ENCODE peak calls at places on chromosomes 2 and 18, in six cellular contexts. One of them, this sample, is unnamed.

GRCh38 chr2:198692907-198693510 is 764.7 kb downstream of the SATB2 start:
- DNase-seq in cardiac muscle cell: no peak
- DNase-seq in ovary: no peak
- DNase-seq in stomach: no peak
- DNase-seq in CD4-positive, CD25-positive, alpha-beta regulatory T cell: no peak
- DNase-seq in OCI-LY7: no peak
- DNase-seq in this sample: no peak

GRCh38 chr2:162025121-162025911 is 48.7 kb downstream of the DPP4 start:
- DNase-seq in cardiac muscle cell: peak
- DNase-seq in ovary: no peak
- DNase-seq in stomach: no peak
- DNase-seq in CD4-positive, CD25-positive, alpha-beta regulatory T cell: no peak
- DNase-seq in OCI-LY7: no peak
- DNase-seq in this sample: no peak

GRCh38 chr18:30454920-30455319 is 587.6 kb downstream of the DSC3 start:
- DNase-seq in cardiac muscle cell: no peak
- DNase-seq in ovary: no peak
- DNase-seq in stomach: no peak
- DNase-seq in CD4-positive, CD25-positive, alpha-beta regulatory T cell: no peak
- DNase-seq in OCI-LY7: no peak
- DNase-seq in this sample: no peak

GRCh38 chr2:199862779-199863178 is 11.8 kb upstream of the FTCDNL1 start:
- DNase-seq in cardiac muscle cell: peak
- DNase-seq in ovary: no peak
- DNase-seq in stomach: no peak
- DNase-seq in CD4-positive, CD25-positive, alpha-beta regulatory T cell: no peak
- DNase-seq in OCI-LY7: no peak
- DNase-seq in this sample: no peak

GRCh38 chr2:112095654-112096053 is 40.6 kb downstream of the TMEM87B start:
- DNase-seq in cardiac muscle cell: no peak
- DNase-seq in ovary: no peak
- DNase-seq in stomach: no peak
- DNase-seq in CD4-positive, CD25-positive, alpha-beta regulatory T cell: no peak
- DNase-seq in OCI-LY7: no peak
- DNase-seq in this sample: no peak

GRCh38 chr2:7572460-7572859 is 655.2 kb downstream of the RNF144A start:
- DNase-seq in cardiac muscle cell: no peak
- DNase-seq in ovary: no peak
- DNase-seq in stomach: no peak
- DNase-seq in CD4-positive, CD25-positive, alpha-beta regulatory T cell: no peak
- DNase-seq in OCI-LY7: peak
- DNase-seq in this sample: peak

GRCh38 chr2:206915136-206915535 is 24.2 kb upstream of the CPO start:
- DNase-seq in cardiac muscle cell: peak
- DNase-seq in ovary: no peak
- DNase-seq in stomach: no peak
- DNase-seq in CD4-positive, CD25-positive, alpha-beta regulatory T cell: peak
- DNase-seq in OCI-LY7: no peak
- DNase-seq in this sample: no peak

GRCh38 chr2:23603156-23603555 is 218.2 kb downstream of the KLHL29 start:
- DNase-seq in cardiac muscle cell: no peak
- DNase-seq in ovary: no peak
- DNase-seq in stomach: no peak
- DNase-seq in CD4-positive, CD25-positive, alpha-beta regulatory T cell: no peak
- DNase-seq in OCI-LY7: no peak
- DNase-seq in this sample: no peak

GRCh38 chr2:36607947-36608346 is 10.0 kb upstream of the FEZ2 start:
- DNase-seq in cardiac muscle cell: no peak
- DNase-seq in ovary: no peak
- DNase-seq in stomach: no peak
- DNase-seq in CD4-positive, CD25-positive, alpha-beta regulatory T cell: no peak
- DNase-seq in OCI-LY7: no peak
- DNase-seq in this sample: no peak

GRCh38 chr2:131056204-131056975 is 36.9 kb downstream of the FAM168B start:
- DNase-seq in cardiac muscle cell: no peak
- DNase-seq in ovary: no peak
- DNase-seq in stomach: no peak
- DNase-seq in CD4-positive, CD25-positive, alpha-beta regulatory T cell: no peak
- DNase-seq in OCI-LY7: no peak
- DNase-seq in this sample: no peak

GRCh38 chr2:37800176-37800835 is 124.8 kb upstream of the RMDN2 start:
- DNase-seq in cardiac muscle cell: no peak
- DNase-seq in ovary: no peak
- DNase-seq in stomach: no peak
- DNase-seq in CD4-positive, CD25-positive, alpha-beta regulatory T cell: no peak
- DNase-seq in OCI-LY7: no peak
- DNase-seq in this sample: no peak

GRCh38 chr2:198890490-198890889 is 567.2 kb downstream of the SATB2 start:
- DNase-seq in cardiac muscle cell: no peak
- DNase-seq in ovary: no peak
- DNase-seq in stomach: no peak
- DNase-seq in CD4-positive, CD25-positive, alpha-beta regulatory T cell: no peak
- DNase-seq in OCI-LY7: peak
- DNase-seq in this sample: no peak

GRCh38 chr2:119914266-119914665 is 98.6 kb upstream of the EPB41L5 start:
- DNase-seq in cardiac muscle cell: peak
- DNase-seq in ovary: no peak
- DNase-seq in stomach: no peak
- DNase-seq in CD4-positive, CD25-positive, alpha-beta regulatory T cell: no peak
- DNase-seq in OCI-LY7: no peak
- DNase-seq in this sample: no peak

GRCh38 chr18:45441110-45441842 is 174.0 kb upstream of the SLC14A2 start:
- DNase-seq in cardiac muscle cell: no peak
- DNase-seq in ovary: no peak
- DNase-seq in stomach: no peak
- DNase-seq in CD4-positive, CD25-positive, alpha-beta regulatory T cell: no peak
- DNase-seq in OCI-LY7: no peak
- DNase-seq in this sample: no peak

GRCh38 chr2:218081695-218082094 is 12.6 kb downstream of the RUFY4 start:
- DNase-seq in cardiac muscle cell: peak
- DNase-seq in ovary: no peak
- DNase-seq in stomach: no peak
- DNase-seq in CD4-positive, CD25-positive, alpha-beta regulatory T cell: no peak
- DNase-seq in OCI-LY7: no peak
- DNase-seq in this sample: no peak

GRCh38 chr2:36357506-36358316 is 2.1 kb downstream of the CRIM1 start:
- DNase-seq in cardiac muscle cell: peak
- DNase-seq in ovary: peak
- DNase-seq in stomach: no peak
- DNase-seq in CD4-positive, CD25-positive, alpha-beta regulatory T cell: peak
- DNase-seq in OCI-LY7: peak
- DNase-seq in this sample: peak

GRCh38 chr2:101559576-101559975 is 84.7 kb upstream of the RFX8 start:
- DNase-seq in cardiac muscle cell: peak
- DNase-seq in ovary: no peak
- DNase-seq in stomach: no peak
- DNase-seq in CD4-positive, CD25-positive, alpha-beta regulatory T cell: no peak
- DNase-seq in OCI-LY7: no peak
- DNase-seq in this sample: no peak

GRCh38 chr2:98086491-98087446 is at the start of gene VWA3B:
- DNase-seq in cardiac muscle cell: peak
- DNase-seq in ovary: peak
- DNase-seq in stomach: peak
- DNase-seq in CD4-positive, CD25-positive, alpha-beta regulatory T cell: peak
- DNase-seq in OCI-LY7: peak
- DNase-seq in this sample: peak

GRCh38 chr2:134261398-134262131 is 7.7 kb downstream of the MGAT5 start:
- DNase-seq in cardiac muscle cell: peak
- DNase-seq in ovary: no peak
- DNase-seq in stomach: no peak
- DNase-seq in CD4-positive, CD25-positive, alpha-beta regulatory T cell: no peak
- DNase-seq in OCI-LY7: peak
- DNase-seq in this sample: peak

GRCh38 chr2:74457129-74457548 is 1.1 kb upstream of the WBP1 start:
- DNase-seq in cardiac muscle cell: no peak
- DNase-seq in ovary: no peak
- DNase-seq in stomach: no peak
- DNase-seq in CD4-positive, CD25-positive, alpha-beta regulatory T cell: no peak
- DNase-seq in OCI-LY7: no peak
- DNase-seq in this sample: no peak

GRCh38 chr2:107775171-107775570 is 51.5 kb upstream of the RGPD4 start:
- DNase-seq in cardiac muscle cell: no peak
- DNase-seq in ovary: no peak
- DNase-seq in stomach: no peak
- DNase-seq in CD4-positive, CD25-positive, alpha-beta regulatory T cell: no peak
- DNase-seq in OCI-LY7: no peak
- DNase-seq in this sample: no peak

GRCh38 chr2:30373881-30374302 is 73.2 kb upstream of the LCLAT1 start:
- DNase-seq in cardiac muscle cell: peak
- DNase-seq in ovary: no peak
- DNase-seq in stomach: no peak
- DNase-seq in CD4-positive, CD25-positive, alpha-beta regulatory T cell: no peak
- DNase-seq in OCI-LY7: no peak
- DNase-seq in this sample: no peak

GRCh38 chr2:183665976-183666375 is 541.7 kb downstream of the NUP35 start:
- DNase-seq in cardiac muscle cell: no peak
- DNase-seq in ovary: no peak
- DNase-seq in stomach: no peak
- DNase-seq in CD4-positive, CD25-positive, alpha-beta regulatory T cell: no peak
- DNase-seq in OCI-LY7: no peak
- DNase-seq in this sample: no peak

GRCh38 chr2:219362524-219363164 is 25.1 kb downstream of the DNPEP start:
- DNase-seq in cardiac muscle cell: peak
- DNase-seq in ovary: no peak
- DNase-seq in stomach: no peak
- DNase-seq in CD4-positive, CD25-positive, alpha-beta regulatory T cell: no peak
- DNase-seq in OCI-LY7: no peak
- DNase-seq in this sample: no peak

GRCh38 chr2:96538487-96539214 is 2.1 kb downstream of the ARID5A start:
- DNase-seq in cardiac muscle cell: peak
- DNase-seq in ovary: peak
- DNase-seq in stomach: peak
- DNase-seq in CD4-positive, CD25-positive, alpha-beta regulatory T cell: peak
- DNase-seq in OCI-LY7: no peak
- DNase-seq in this sample: peak

GRCh38 chr2:28437142-28437835 is 44.6 kb downstream of the FOSL2 start:
- DNase-seq in cardiac muscle cell: no peak
- DNase-seq in ovary: peak
- DNase-seq in stomach: no peak
- DNase-seq in CD4-positive, CD25-positive, alpha-beta regulatory T cell: no peak
- DNase-seq in OCI-LY7: no peak
- DNase-seq in this sample: no peak
- H3K27ac ChIP-seq in cardiac muscle cell: no peak
- H3K27ac ChIP-seq in ovary: no peak
- H3K27ac ChIP-seq in stomach: no peak
- H3K27ac ChIP-seq in CD4-positive, CD25-positive, alpha-beta regulatory T cell: no peak
- H3K27ac ChIP-seq in OCI-LY7: no peak
- H3K27ac ChIP-seq in this sample: no peak

GRCh38 chr18:79645291-79645983 is 34.2 kb upstream of the CTDP1 start:
- DNase-seq in cardiac muscle cell: peak
- DNase-seq in ovary: no peak
- DNase-seq in stomach: no peak
- DNase-seq in CD4-positive, CD25-positive, alpha-beta regulatory T cell: no peak
- DNase-seq in OCI-LY7: no peak
- DNase-seq in this sample: no peak

GRCh38 chr18:79647307-79647706 is 32.3 kb upstream of the CTDP1 start:
- DNase-seq in cardiac muscle cell: no peak
- DNase-seq in ovary: no peak
- DNase-seq in stomach: no peak
- DNase-seq in CD4-positive, CD25-positive, alpha-beta regulatory T cell: no peak
- DNase-seq in OCI-LY7: no peak
- DNase-seq in this sample: no peak

GRCh38 chr18:79650959-79651358 is 28.6 kb upstream of the CTDP1 start:
- DNase-seq in cardiac muscle cell: no peak
- DNase-seq in ovary: no peak
- DNase-seq in stomach: no peak
- DNase-seq in CD4-positive, CD25-positive, alpha-beta regulatory T cell: no peak
- DNase-seq in OCI-LY7: no peak
- DNase-seq in this sample: no peak
- H3K27ac ChIP-seq in cardiac muscle cell: no peak
- H3K27ac ChIP-seq in ovary: no peak
- H3K27ac ChIP-seq in stomach: no peak
- H3K27ac ChIP-seq in CD4-positive, CD25-positive, alpha-beta regulatory T cell: no peak
- H3K27ac ChIP-seq in OCI-LY7: no peak
- H3K27ac ChIP-seq in this sample: no peak

DNA sequence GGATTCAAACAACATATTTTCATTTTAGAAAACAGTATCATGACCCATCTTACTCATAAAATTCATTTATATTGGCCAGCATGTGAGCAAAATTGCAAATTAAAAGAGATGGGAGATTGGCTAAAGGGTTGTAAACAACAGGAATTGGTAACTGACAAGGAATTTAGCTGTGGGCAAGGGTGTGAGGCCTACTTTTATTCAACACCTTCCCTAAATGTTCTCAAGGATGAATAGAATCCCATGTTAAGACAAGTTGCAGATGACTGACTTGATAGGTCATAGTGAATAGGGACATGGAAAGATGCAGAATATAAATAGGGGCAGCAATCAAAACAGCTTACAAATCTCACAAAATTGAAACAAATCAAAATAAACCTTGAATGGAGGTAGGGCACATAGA is 509.8 kb downstream of the ZEB2 start:
- DNase-seq in cardiac muscle cell: no peak
- DNase-seq in ovary: no peak
- DNase-seq in stomach: no peak
- DNase-seq in CD4-positive, CD25-positive, alpha-beta regulatory T cell: no peak
- DNase-seq in OCI-LY7: no peak
- DNase-seq in this sample: no peak
- H3K27ac ChIP-seq in cardiac muscle cell: no peak
- H3K27ac ChIP-seq in ovary: no peak
- H3K27ac ChIP-seq in stomach: no peak
- H3K27ac ChIP-seq in CD4-positive, CD25-positive, alpha-beta regulatory T cell: no peak
- H3K27ac ChIP-seq in OCI-LY7: no peak
- H3K27ac ChIP-seq in this sample: no peak

GRCh38 chr2:212357606-212358005 is 181.0 kb downstream of the ERBB4 start:
- DNase-seq in cardiac muscle cell: no peak
- DNase-seq in ovary: no peak
- DNase-seq in stomach: no peak
- DNase-seq in CD4-positive, CD25-positive, alpha-beta regulatory T cell: no peak
- DNase-seq in OCI-LY7: no peak
- DNase-seq in this sample: no peak
- H3K27ac ChIP-seq in cardiac muscle cell: peak
- H3K27ac ChIP-seq in ovary: no peak
- H3K27ac ChIP-seq in stomach: no peak
- H3K27ac ChIP-seq in CD4-positive, CD25-positive, alpha-beta regulatory T cell: no peak
- H3K27ac ChIP-seq in OCI-LY7: no peak
- H3K27ac ChIP-seq in this sample: no peak

GRCh38 chr2:86788172-86788571 is 2.5 kb downstream of the CD8A start:
- DNase-seq in cardiac muscle cell: no peak
- DNase-seq in ovary: no peak
- DNase-seq in stomach: peak
- DNase-seq in CD4-positive, CD25-positive, alpha-beta regulatory T cell: no peak
- DNase-seq in OCI-LY7: no peak
- DNase-seq in this sample: no peak
- H3K27ac ChIP-seq in cardiac muscle cell: no peak
- H3K27ac ChIP-seq in ovary: no peak
- H3K27ac ChIP-seq in stomach: no peak
- H3K27ac ChIP-seq in CD4-positive, CD25-positive, alpha-beta regulatory T cell: no peak
- H3K27ac ChIP-seq in OCI-LY7: no peak
- H3K27ac ChIP-seq in this sample: no peak

DNA sequence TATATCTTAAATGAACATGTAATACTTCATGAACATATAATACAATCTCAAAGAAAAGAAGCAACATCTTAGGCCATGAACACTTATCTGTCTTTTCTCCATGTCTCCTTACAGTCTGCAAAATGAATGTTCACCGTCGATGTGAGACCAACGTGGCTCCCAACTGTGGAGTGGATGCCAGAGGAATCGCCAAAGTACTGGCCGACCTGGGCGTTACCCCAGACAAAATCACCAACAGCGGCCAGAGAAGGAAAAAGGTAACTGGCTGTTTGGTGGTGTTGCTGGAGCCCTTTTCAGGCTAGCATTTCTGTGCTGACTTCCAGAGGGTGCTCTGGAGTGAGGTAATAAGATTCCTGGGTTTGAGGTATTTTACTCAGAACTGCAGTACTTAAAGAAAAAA is 295.9 kb upstream of the EPAS1 start:
- DNase-seq in cardiac muscle cell: no peak
- DNase-seq in ovary: peak
- DNase-seq in stomach: no peak
- DNase-seq in CD4-positive, CD25-positive, alpha-beta regulatory T cell: no peak
- DNase-seq in OCI-LY7: no peak
- DNase-seq in this sample: no peak
- H3K27ac ChIP-seq in cardiac muscle cell: no peak
- H3K27ac ChIP-seq in ovary: peak
- H3K27ac ChIP-seq in stomach: peak
- H3K27ac ChIP-seq in CD4-positive, CD25-positive, alpha-beta regulatory T cell: no peak
- H3K27ac ChIP-seq in OCI-LY7: no peak
- H3K27ac ChIP-seq in this sample: no peak